ENCODE peak calls at places on chromosome 14, in ten cellular contexts. Z, M, P, U, B, L, E, C, X and J are unnamed samples.

GRCh38 chr14:20873370-20874177 is 17.6 kb upstream of the RNASE3 start:
- DNase-seq in Z (peak), M (peak), P (peak), U (peak), B (peak), L (peak), E (peak), C (peak), X (no peak), J (peak)

GRCh38 chr14:76514599-76514998 is 138.7 kb downstream of the ESRRB start:
- DNase-seq in Z (no peak), M (peak), P (no peak), U (no peak), B (peak), L (peak), E (no peak), C (no peak), X (peak), J (no peak)

GRCh38 chr14:104001003-104001402 is 58.7 kb upstream of the RD3L start:
- DNase-seq in Z (peak), M (no peak), P (no peak), U (no peak), B (peak), L (no peak), E (no peak), C (no peak), X (no peak), J (no peak)

GRCh38 chr14:61564623-61565091 is 130.7 kb upstream of the HIF1A start:
- DNase-seq in Z (no peak), M (peak), P (no peak), U (no peak), B (no peak), L (peak), E (no peak), C (no peak), X (no peak), J (no peak)

GRCh38 chr14:89641495-89642162 is 224.6 kb upstream of the FOXN3 start:
- DNase-seq in Z (no peak), M (no peak), P (no peak), U (no peak), B (no peak), L (no peak), E (peak), C (no peak), X (peak), J (no peak)

GRCh38 chr14:20516921-20517320 is 11.6 kb downstream of the RNASE10 start:
- DNase-seq in Z (no peak), M (peak), P (no peak), U (no peak), B (no peak), L (peak), E (no peak), C (no peak), X (no peak), J (no peak)

GRCh38 chr14:104461676-104462443 is 117.7 kb upstream of the C14orf180 start:
- DNase-seq in Z (no peak), M (no peak), P (no peak), U (no peak), B (peak), L (no peak), E (no peak), C (no peak), X (peak), J (peak)

GRCh38 chr14:51395361-51395849 is 155.4 kb downstream of the TMX1 start:
- DNase-seq in Z (no peak), M (peak), P (no peak), U (no peak), B (peak), L (peak), E (no peak), C (peak), X (peak), J (no peak)

GRCh38 chr14:36524874-36525745 is 5.1 kb upstream of the NKX2-1 start:
- DNase-seq in Z (peak), M (no peak), P (no peak), U (no peak), B (peak), L (no peak), E (no peak), C (no peak), X (no peak), J (peak)

GRCh38 chr14:55546212-55546874 is 33.7 kb upstream of the KTN1 start:
- DNase-seq in Z (no peak), M (no peak), P (no peak), U (no peak), B (no peak), L (no peak), E (no peak), C (no peak), X (no peak), J (no peak)

GRCh38 chr14:73293782-73294781 is 56.8 kb downstream of the PAPLN start:
- DNase-seq in Z (no peak), M (no peak), P (no peak), U (no peak), B (no peak), L (no peak), E (no peak), C (no peak), X (no peak), J (no peak)

GRCh38 chr14:52853522-52853854 is 62.1 kb upstream of the GNPNAT1 start:
- DNase-seq in Z (no peak), M (no peak), P (no peak), U (no peak), B (no peak), L (no peak), E (no peak), C (no peak), X (no peak), J (no peak)

GRCh38 chr14:32368107-32368506 is 39.0 kb downstream of the AKAP6 start:
- DNase-seq in Z (no peak), M (no peak), P (no peak), U (no peak), B (no peak), L (no peak), E (no peak), C (no peak), X (no peak), J (no peak)

GRCh38 chr14:69671365-69672050 is 60.1 kb downstream of the SUSD6 start:
- DNase-seq in Z (no peak), M (no peak), P (no peak), U (no peak), B (peak), L (no peak), E (no peak), C (no peak), X (no peak), J (no peak)

GRCh38 chr14:80607430-80608200 is 333.9 kb downstream of the CEP128 start:
- DNase-seq in Z (no peak), M (no peak), P (no peak), U (no peak), B (no peak), L (no peak), E (no peak), C (no peak), X (no peak), J (no peak)

GRCh38 chr14:51067306-51067705 is 27.6 kb downstream of the TRIM9 start:
- DNase-seq in Z (no peak), M (no peak), P (no peak), U (no peak), B (no peak), L (no peak), E (no peak), C (no peak), X (no peak), J (no peak)

GRCh38 chr14:61934385-61934784 is 172.2 kb downstream of the SNAPC1 start:
- DNase-seq in Z (no peak), M (peak), P (no peak), U (no peak), B (no peak), L (peak), E (no peak), C (no peak), X (no peak), J (no peak)

GRCh38 chr14:34003691-34004090 is 52.8 kb upstream of the EGLN3 start:
- DNase-seq in Z (no peak), M (no peak), P (no peak), U (no peak), B (no peak), L (no peak), E (no peak), C (no peak), X (no peak), J (no peak)

GRCh38 chr14:93040443-93040842 is 75.3 kb downstream of the ITPK1 start:
- DNase-seq in Z (no peak), M (no peak), P (no peak), U (no peak), B (no peak), L (no peak), E (no peak), C (peak), X (no peak), J (no peak)

GRCh38 chr14:99131632-99132271 is 140.2 kb downstream of the BCL11B start:
- DNase-seq in Z (no peak), M (no peak), P (no peak), U (no peak), B (peak), L (no peak), E (peak), C (no peak), X (no peak), J (peak)

GRCh38 chr14:64507376-64508156 is 3.0 kb downstream of the ZBTB1 start:
- DNase-seq in Z (no peak), M (peak), P (no peak), U (peak), B (no peak), L (peak), E (peak), C (no peak), X (no peak), J (no peak)

GRCh38 chr14:30223385-30223785 is 295.7 kb upstream of the PRKD1 start:
- DNase-seq in Z (no peak), M (peak), P (no peak), U (no peak), B (peak), L (peak), E (no peak), C (peak), X (peak), J (peak)

GRCh38 chr14:22646570-22647254 is 2.6 kb upstream of the OR6J1 start:
- DNase-seq in Z (no peak), M (peak), P (no peak), U (no peak), B (no peak), L (peak), E (no peak), C (no peak), X (no peak), J (no peak)